ENCODE peak calls at places on chromosomes 11 and 22, in eight cellular contexts. V is central memory CD4-positive, alpha-beta T cell; H is stimulated activated CD8-positive, alpha-beta memory T cell treated with anti-CD3 and anti-CD28 coated beads, Interleukin-15, amount 100 ng/mL, for 4 hours; X is fibroblast of the aortic adventitia; R is foreskin keratinocyte; W is RCC 7860; C is NCI-H1436; S is substantia nigra. U is an unnamed sample.

GRCh38 chr11:68942090-68942620 is 38.5 kb downstream of the IGHMBP2 start:
- DNase-seq in V (no peak), H (no peak), X (no peak), R (no peak), W (no peak), C (no peak), S (no peak), U (no peak)

GRCh38 chr11:60169264-60169915 is 13.5 kb downstream of the MS4A6A start:
- DNase-seq in V (no peak), H (no peak), X (no peak), R (peak), W (peak), C (no peak), S (no peak), U (no peak)

GRCh38 chr22:38455063-38455529 is at the start of gene KCNJ4:
- DNase-seq in V (no peak), H (no peak), X (no peak), R (no peak), W (no peak), C (no peak), S (no peak), U (no peak)

GRCh38 chr11:95095858-95096587 is 6.4 kb downstream of the ENDOD1 start:
- DNase-seq in V (no peak), H (no peak), X (peak), R (no peak), W (peak), C (no peak), S (no peak), U (no peak)

GRCh38 chr11:12331239-12331874 is 46.0 kb upstream of the PARVA start:
- DNase-seq in V (peak), H (peak), X (peak), R (peak), W (peak), C (peak), S (peak), U (peak)

GRCh38 chr11:113529606-113530005 is 54.4 kb upstream of the DRD2 start:
- DNase-seq in V (no peak), H (no peak), X (no peak), R (no peak), W (no peak), C (no peak), S (no peak), U (no peak)

GRCh38 chr11:62573006-62573591 is 592 bp downstream of the EEF1G start:
- DNase-seq in V (no peak), H (no peak), X (peak), R (no peak), W (no peak), C (no peak), S (no peak), U (no peak)

GRCh38 chr11:70381872-70382842 is 16.2 kb upstream of the CTTN start:
- DNase-seq in V (no peak), H (no peak), X (peak), R (peak), W (no peak), C (no peak), S (no peak), U (no peak)

GRCh38 chr22:24327827-24328226 is 57.2 kb downstream of the SPECC1L start:
- DNase-seq in V (no peak), H (no peak), X (no peak), R (no peak), W (no peak), C (no peak), S (no peak), U (no peak)

GRCh38 chr11:72641522-72641899 is 32.7 kb downstream of the PDE2A start:
- DNase-seq in V (no peak), H (no peak), X (no peak), R (no peak), W (no peak), C (no peak), S (no peak), U (no peak)

GRCh38 chr11:14972581-14973490 is 685 bp upstream of the CALCA start:
- DNase-seq in V (no peak), H (no peak), X (no peak), R (no peak), W (no peak), C (peak), S (no peak), U (no peak)

GRCh38 chr11:122861631-122862030 is 20.9 kb upstream of the JHY start:
- DNase-seq in V (no peak), H (no peak), X (no peak), R (peak), W (no peak), C (no peak), S (no peak), U (no peak)

GRCh38 chr11:75334402-75334891 is 17.0 kb downstream of the ARRB1 start:
- DNase-seq in V (no peak), H (no peak), X (no peak), R (no peak), W (no peak), C (no peak), S (no peak), U (no peak)

GRCh38 chr11:3614742-3615171 is 27.0 kb downstream of the ART5 start:
- DNase-seq in V (peak), H (peak), X (no peak), R (peak), W (peak), C (no peak), S (no peak), U (no peak)

GRCh38 chr11:111557425-111558111 is 17.0 kb downstream of the LAYN start:
- DNase-seq in V (no peak), H (no peak), X (peak), R (peak), W (peak), C (no peak), S (no peak), U (no peak)

GRCh38 chr11:3823303-3823702 is 14.9 kb downstream of the PGAP2 start:
- DNase-seq in V (no peak), H (no peak), X (peak), R (peak), W (peak), C (no peak), S (no peak), U (no peak)

GRCh38 chr11:15558513-15559181 is 443.9 kb downstream of the INSC start:
- DNase-seq in V (no peak), H (no peak), X (no peak), R (no peak), W (no peak), C (no peak), S (no peak), U (no peak)

GRCh38 chr11:134445601-134446325 is 33.7 kb upstream of the B3GAT1 start:
- DNase-seq in V (no peak), H (no peak), X (no peak), R (no peak), W (no peak), C (no peak), S (no peak), U (no peak)

GRCh38 chr22:26674211-26675190 is 17.1 kb downstream of the MIAT start:
- DNase-seq in V (no peak), H (no peak), X (no peak), R (peak), W (peak), C (no peak), S (no peak), U (no peak)

GRCh38 chr11:47886096-47886495 is 37.9 kb upstream of the NUP160 start:
- DNase-seq in V (peak), H (no peak), X (peak), R (peak), W (no peak), C (no peak), S (no peak), U (no peak)

GRCh38 chr22:48822278-48823233 is 1005.1 kb downstream of the BRD1 start:
- DNase-seq in V (no peak), H (no peak), X (no peak), R (no peak), W (no peak), C (no peak), S (no peak), U (no peak)

GRCh38 chr11:6610591-6610990 is 1.4 kb downstream of the TAF10 start:
- DNase-seq in V (no peak), H (no peak), X (no peak), R (no peak), W (no peak), C (no peak), S (no peak), U (no peak)

GRCh38 chr11:2213890-2214526 is 42.4 kb upstream of the TH start:
- DNase-seq in V (no peak), H (no peak), X (no peak), R (no peak), W (no peak), C (no peak), S (no peak), U (no peak)

GRCh38 chr11:29324328-29324727 is 692.5 kb downstream of the KCNA4 start:
- DNase-seq in V (no peak), H (no peak), X (peak), R (no peak), W (no peak), C (no peak), S (no peak), U (no peak)

GRCh38 chr22:38258895-38259294 is 13.9 kb downstream of the TMEM184B start:
- DNase-seq in V (no peak), H (no peak), X (peak), R (no peak), W (no peak), C (no peak), S (no peak), U (no peak)

GRCh38 chr11:71577469-71578004 is 5.1 kb downstream of the KRTAP5-11 start:
- DNase-seq in V (no peak), H (no peak), X (no peak), R (no peak), W (no peak), C (no peak), S (no peak), U (no peak)

GRCh38 chr11:42778193-42778592 is 533.6 kb upstream of the API5 start:
- DNase-seq in V (no peak), H (no peak), X (no peak), R (no peak), W (no peak), C (no peak), S (no peak), U (no peak)

GRCh38 chr11:56122073-56122472 is at the start of gene OR8H3:
- DNase-seq in V (no peak), H (no peak), X (no peak), R (no peak), W (no peak), C (no peak), S (no peak), U (no peak)

GRCh38 chr11:65113839-65114238 is 2.2 kb downstream of the TM7SF2 start:
- DNase-seq in V (no peak), H (no peak), X (no peak), R (no peak), W (no peak), C (no peak), S (no peak), U (no peak)

GRCh38 chr22:17931400-17931825 is 92.9 kb downstream of the MICAL3 start:
- DNase-seq in V (no peak), H (no peak), X (no peak), R (no peak), W (peak), C (no peak), S (no peak), U (no peak)

GRCh38 chr11:123062892-123063395 is 1.0 kb upstream of the HSPA8 start:
- DNase-seq in V (no peak), H (no peak), X (peak), R (peak), W (no peak), C (no peak), S (no peak), U (peak)

GRCh38 chr11:296206-296975 is 2.9 kb downstream of the IFITM5 start:
- DNase-seq in V (no peak), H (no peak), X (no peak), R (no peak), W (no peak), C (no peak), S (no peak), U (no peak)

GRCh38 chr11:105968021-105968697 is 53.9 kb downstream of the MSANTD4 start:
- DNase-seq in V (no peak), H (no peak), X (peak), R (peak), W (peak), C (no peak), S (no peak), U (no peak)

GRCh38 chr11:111388842-111389241 is 9.8 kb upstream of the POU2AF1 start:
- DNase-seq in V (no peak), H (no peak), X (no peak), R (peak), W (no peak), C (no peak), S (no peak), U (no peak)

U was measured in hypothalamus.